ENCODE peak calls at places on chromosomes 11 and 22, in eight cellular contexts. L is pancreas; P is CD4-positive, alpha-beta T cell; Y is glutamatergic neuron; Q is astrocyte; J is Calu3; O is epithelial cell of esophagus; V is ascending aorta. I is an unnamed sample.

GRCh38 chr11:104191124-104191523 is 27.2 kb upstream of the PDGFD start:
- DNase-seq in L (no peak), P (no peak), Y (no peak), Q (peak; percentile 58), J (no peak), O (no peak), V (no peak), I (no peak)

GRCh38 chr11:120147950-120148270 is 10.0 kb upstream of the TRIM29 start:
- DNase-seq in L (no peak), P (no peak), Y (no peak), Q (no peak), J (no peak), O (peak; percentile 66), V (no peak), I (no peak)

GRCh38 chr11:21401496-21401895 is 732.1 kb downstream of the NELL1 start:
- DNase-seq in L (no peak), P (no peak), Y (no peak), Q (no peak), J (no peak), O (peak; percentile 3), V (no peak), I (no peak)

GRCh38 chr11:78768345-78768744 is 193.7 kb upstream of the NARS2 start:
- DNase-seq in L (no peak), P (no peak), Y (no peak), Q (no peak), J (no peak), O (no peak), V (no peak), I (no peak)

GRCh38 chr22:25148149-25148691 is 51.4 kb upstream of the CRYBB3 start:
- DNase-seq in L (no peak), P (no peak), Y (no peak), Q (no peak), J (no peak), O (no peak), V (no peak), I (no peak)

GRCh38 chr11:68996376-68997123 is 15.8 kb upstream of the MRGPRD start:
- DNase-seq in L (no peak), P (no peak), Y (no peak), Q (no peak), J (no peak), O (no peak), V (no peak), I (no peak)

GRCh38 chr11:119340335-119341221 is at the start of gene C1QTNF5:
- DNase-seq in L (peak; percentile 86), P (no peak), Y (no peak), Q (peak; percentile 59), J (no peak), O (no peak), V (peak; percentile 68), I (no peak)

GRCh38 chr11:116691779-116692178 is 81.0 kb downstream of the BUD13 start:
- DNase-seq in L (no peak), P (peak; percentile 61), Y (peak; percentile 73), Q (no peak), J (peak; percentile 60), O (peak; percentile 44), V (no peak), I (peak; percentile 68)

GRCh38 chr22:19966908-19967750 is 25.5 kb upstream of the TXNRD2 start:
- DNase-seq in L (peak; percentile 40), P (no peak), Y (no peak), Q (no peak), J (no peak), O (no peak), V (no peak), I (no peak)

GRCh38 chr22:19963863-19964642 is 22.4 kb upstream of the TXNRD2 start:
- DNase-seq in L (peak; percentile 75), P (no peak), Y (no peak), Q (no peak), J (no peak), O (no peak), V (no peak), I (no peak)

GRCh38 chr22:19967850-19968449 is 26.3 kb upstream of the TXNRD2 start:
- DNase-seq in L (peak; percentile 40), P (no peak), Y (no peak), Q (no peak), J (no peak), O (no peak), V (no peak), I (no peak)

GRCh38 chr22:19964701-19965386 is 23.2 kb upstream of the TXNRD2 start:
- DNase-seq in L (peak; percentile 59), P (no peak), Y (no peak), Q (no peak), J (no peak), O (no peak), V (no peak), I (no peak)

DNA sequence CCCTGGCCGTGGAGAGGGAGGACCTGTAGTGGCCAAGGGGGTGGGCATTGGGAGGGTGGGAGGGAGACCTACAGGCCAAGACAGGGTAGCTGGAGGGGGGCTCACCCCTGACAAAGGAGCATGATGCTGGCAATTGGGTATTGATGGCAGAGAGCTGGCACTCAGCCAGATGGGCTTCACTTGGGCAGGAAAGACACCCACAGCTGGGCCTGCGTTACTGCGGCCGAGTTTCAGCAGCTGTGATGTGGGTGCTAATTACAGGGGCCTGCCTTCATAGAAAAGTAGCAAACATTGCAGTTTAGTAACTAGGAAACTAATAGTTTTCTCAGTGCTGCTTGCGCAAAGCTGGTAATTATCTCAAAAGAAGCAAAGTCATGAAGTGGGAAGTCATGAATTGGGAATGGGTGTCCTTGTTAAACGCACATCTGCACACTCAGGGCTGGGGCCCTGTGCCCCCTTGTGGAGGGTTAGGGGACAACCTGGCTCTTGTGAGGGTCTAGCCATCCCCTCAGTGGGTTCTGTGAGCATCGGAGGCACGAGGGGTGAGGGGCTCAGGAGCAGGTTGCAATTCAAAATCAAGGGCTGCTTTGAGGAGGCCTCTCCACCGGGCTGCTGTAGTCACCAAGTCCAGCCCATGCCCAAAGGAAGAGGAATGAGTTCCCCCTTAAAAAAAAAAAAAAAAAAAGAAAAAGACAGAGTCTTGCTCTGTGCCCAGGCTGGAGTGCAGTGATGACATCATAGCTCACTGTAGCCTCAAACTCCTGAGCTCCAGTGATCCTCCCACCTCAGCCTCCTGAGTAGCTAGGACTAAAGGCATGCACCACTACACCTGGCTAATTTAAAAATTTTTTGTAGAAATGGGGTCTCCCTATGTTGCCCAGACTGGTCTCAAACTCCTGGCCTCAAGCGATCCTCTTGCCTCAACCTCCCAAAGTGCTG is 24.4 kb upstream of the TXNRD2 start:
- DNase-seq in L (peak; percentile 67), P (no peak), Y (no peak), Q (no peak), J (no peak), O (no peak), V (no peak), I (peak; percentile 51)
- TF ChIP-seq CTCF in L (no peak), P (no peak), Y (peak; percentile 54), Q (peak; percentile 42), J (peak; percentile 31), O (peak; percentile 37), V (no peak), I (peak; percentile 59)

GRCh38 chr11:128905345-128906184 is 14.4 kb downstream of the KCNJ5 start:
- DNase-seq in L (peak; percentile 76), P (peak; percentile 47), Y (no peak), Q (no peak), J (peak; percentile 69), O (peak; percentile 72), V (no peak), I (no peak)

GRCh38 chr11:128904872-128905344 is 13.8 kb downstream of the KCNJ5 start:
- DNase-seq in L (peak; percentile 80), P (no peak), Y (peak; percentile 53), Q (peak; percentile 65), J (peak; percentile 35), O (no peak), V (no peak), I (no peak)

GRCh38 chr11:128904303-128904871 is 13.2 kb downstream of the KCNJ5 start:
- DNase-seq in L (no peak), P (no peak), Y (no peak), Q (no peak), J (no peak), O (no peak), V (no peak), I (no peak)

GRCh38 chr11:128908391-128909246 is 17.5 kb downstream of the KCNJ5 start:
- DNase-seq in L (no peak), P (no peak), Y (no peak), Q (peak; percentile 70), J (peak; percentile 65), O (peak; percentile 84), V (no peak), I (no peak)

GRCh38 chr11:128906185-128907065 is 15.3 kb downstream of the KCNJ5 start:
- DNase-seq in L (no peak), P (no peak), Y (no peak), Q (no peak), J (no peak), O (no peak), V (no peak), I (no peak)
- TF ChIP-seq CTCF in L (no peak), P (no peak), Y (no peak), Q (no peak), J (no peak), O (no peak), V (no peak), I (no peak)

DNA sequence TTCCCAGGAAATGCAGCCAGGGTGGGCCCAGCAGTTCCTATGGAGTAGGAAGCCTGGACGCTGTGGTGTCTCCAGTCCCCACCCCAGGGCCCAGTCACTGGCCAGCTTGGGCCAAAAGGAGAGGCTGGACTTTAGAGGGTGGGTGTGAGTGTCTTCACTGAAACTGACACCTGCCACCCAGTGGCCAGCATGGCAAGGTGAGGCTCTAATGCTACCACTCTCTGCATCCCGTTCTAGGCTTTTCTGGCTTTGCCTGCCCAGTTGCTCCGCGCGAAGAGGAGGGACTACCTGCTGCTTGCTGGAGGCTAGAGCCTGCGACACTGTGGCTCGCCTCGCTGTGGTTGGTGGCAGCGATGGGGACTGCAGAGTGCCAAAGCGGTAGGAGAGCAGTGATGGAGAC is 35.4 kb downstream of the C22orf42 start:
- DNase-seq in L (no peak), P (no peak), Y (no peak), Q (no peak), J (peak; percentile 45), O (no peak), V (no peak), I (no peak)
- TF ChIP-seq CTCF in L (no peak), P (no peak), Y (no peak), Q (no peak), J (no peak), O (peak; percentile 20), V (no peak), I (peak; percentile 31)

GRCh38 chr22:35386670-35387288 is 5.9 kb downstream of the HMOX1 start:
- DNase-seq in L (no peak), P (no peak), Y (no peak), Q (no peak), J (no peak), O (no peak), V (no peak), I (no peak)

GRCh38 chr22:35383679-35384071 is 2.8 kb downstream of the HMOX1 start:
- DNase-seq in L (no peak), P (no peak), Y (no peak), Q (no peak), J (no peak), O (no peak), V (no peak), I (no peak)

GRCh38 chr22:35381424-35381772 is 502 bp downstream of the HMOX1 start:
- DNase-seq in L (no peak), P (no peak), Y (no peak), Q (no peak), J (no peak), O (no peak), V (no peak), I (no peak)

GRCh38 chr22:35384567-35384966 is 3.7 kb downstream of the HMOX1 start:
- DNase-seq in L (no peak), P (no peak), Y (no peak), Q (no peak), J (no peak), O (no peak), V (no peak), I (no peak)

DNA sequence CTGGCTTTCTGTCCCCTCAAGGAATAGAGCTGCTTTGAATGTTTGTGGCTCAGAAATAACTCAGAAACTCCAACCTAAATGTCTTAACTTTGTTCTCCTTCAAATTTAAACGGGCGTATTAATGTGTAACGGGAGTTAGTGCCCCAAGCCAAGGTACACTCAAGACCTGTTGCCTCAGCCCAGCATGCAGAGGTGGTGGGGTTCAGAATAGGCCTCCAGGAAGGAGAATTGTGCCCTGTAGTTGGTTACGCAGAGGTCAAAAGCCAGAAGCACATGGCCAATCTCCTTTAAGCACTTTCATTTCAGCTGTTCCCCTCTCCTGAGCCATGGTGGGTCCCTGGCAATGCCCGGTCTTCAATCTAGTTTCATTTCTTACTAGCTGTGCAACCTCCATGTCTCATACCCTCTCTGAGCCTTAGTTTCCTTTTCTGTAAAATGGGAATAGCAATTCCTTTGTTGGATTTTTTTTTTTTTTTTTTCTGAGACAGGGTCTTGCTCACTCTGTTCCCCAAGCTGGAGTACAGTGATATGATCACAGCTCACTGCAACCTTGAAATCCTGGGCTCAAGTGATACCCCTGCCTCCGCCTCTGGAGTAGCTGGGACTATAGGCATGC is 4.2 kb downstream of the HMOX1 start:
- DNase-seq in L (no peak), P (no peak), Y (no peak), Q (no peak), J (no peak), O (no peak), V (no peak), I (no peak)
- TF ChIP-seq CTCF in L (no peak), P (no peak), Y (no peak), Q (no peak), J (no peak), O (no peak), V (no peak), I (no peak)

I was measured in neural crest cell.